ENCODE peak calls at places on chromosomes 7 and 10, in five cellular contexts. One of them, this sample, is unnamed.

GRCh38 chr10:25294032-25294926 is 119.5 kb downstream of the GPR158 start:
- DNase-seq in PC-9: peak; percentile 5
- DNase-seq in naive thymus-derived CD4-positive, alpha-beta T cell: no peak
- DNase-seq in lower lobe of right lung: no peak
- DNase-seq in CD8-positive, alpha-beta memory T cell: no peak
- DNase-seq in this sample: no peak

GRCh38 chr10:131553121-131553520 is 241.6 kb upstream of the TCERG1L start:
- DNase-seq in CD8-positive, alpha-beta memory T cell: no peak
- DNase-seq in PC-9: no peak
- DNase-seq in lower lobe of right lung: no peak
- DNase-seq in naive thymus-derived CD4-positive, alpha-beta T cell: no peak
- DNase-seq in this sample: no peak

GRCh38 chr7:28075674-28076358 is 104.8 kb downstream of the JAZF1 start:
- DNase-seq in naive thymus-derived CD4-positive, alpha-beta T cell: no peak
- DNase-seq in CD8-positive, alpha-beta memory T cell: no peak
- DNase-seq in lower lobe of right lung: no peak
- DNase-seq in PC-9: no peak
- DNase-seq in this sample: no peak

GRCh38 chr7:138848056-138848975 is 50.3 kb upstream of the ATP6V0A4 start:
- DNase-seq in naive thymus-derived CD4-positive, alpha-beta T cell: no peak
- DNase-seq in CD8-positive, alpha-beta memory T cell: no peak
- DNase-seq in PC-9: no peak
- DNase-seq in lower lobe of right lung: no peak
- DNase-seq in this sample: peak; percentile 16

GRCh38 chr7:121323515-121323914 is 5.3 kb upstream of the WNT16 start:
- DNase-seq in CD8-positive, alpha-beta memory T cell: no peak
- DNase-seq in lower lobe of right lung: no peak
- DNase-seq in naive thymus-derived CD4-positive, alpha-beta T cell: no peak
- DNase-seq in PC-9: no peak
- DNase-seq in this sample: no peak

GRCh38 chr7:64590971-64591370 is 28.1 kb upstream of the ZNF680 start:
- DNase-seq in CD8-positive, alpha-beta memory T cell: no peak
- DNase-seq in naive thymus-derived CD4-positive, alpha-beta T cell: no peak
- DNase-seq in PC-9: no peak
- DNase-seq in lower lobe of right lung: no peak
- DNase-seq in this sample: no peak

GRCh38 chr10:78655941-78656340 is 412.8 kb upstream of the ZMIZ1 start:
- DNase-seq in naive thymus-derived CD4-positive, alpha-beta T cell: no peak
- DNase-seq in CD8-positive, alpha-beta memory T cell: no peak
- DNase-seq in PC-9: no peak
- DNase-seq in lower lobe of right lung: no peak
- DNase-seq in this sample: no peak

GRCh38 chr7:98251251-98251843 is 685 bp downstream of the TECPR1 start:
- DNase-seq in CD8-positive, alpha-beta memory T cell: peak; percentile 23
- DNase-seq in naive thymus-derived CD4-positive, alpha-beta T cell: peak; percentile 82
- DNase-seq in lower lobe of right lung: peak; percentile 74
- DNase-seq in PC-9: no peak
- DNase-seq in this sample: no peak

GRCh38 chr10:22365644-22366565 is 20.6 kb downstream of the SPAG6 start:
- DNase-seq in PC-9: no peak
- DNase-seq in lower lobe of right lung: no peak
- DNase-seq in CD8-positive, alpha-beta memory T cell: no peak
- DNase-seq in naive thymus-derived CD4-positive, alpha-beta T cell: no peak
- DNase-seq in this sample: peak; percentile 56

GRCh38 chr7:34143397-34143796 is 238.1 kb downstream of the BMPER start:
- DNase-seq in CD8-positive, alpha-beta memory T cell: no peak
- DNase-seq in naive thymus-derived CD4-positive, alpha-beta T cell: no peak
- DNase-seq in PC-9: no peak
- DNase-seq in lower lobe of right lung: no peak
- DNase-seq in this sample: no peak

GRCh38 chr7:96316949-96317348 is 4.9 kb downstream of the SLC25A13 start:
- DNase-seq in naive thymus-derived CD4-positive, alpha-beta T cell: no peak
- DNase-seq in PC-9: peak; percentile 75
- DNase-seq in lower lobe of right lung: no peak
- DNase-seq in CD8-positive, alpha-beta memory T cell: no peak
- DNase-seq in this sample: no peak

GRCh38 chr10:118615888-118616287 is 20.4 kb upstream of the PRLHR start:
- DNase-seq in CD8-positive, alpha-beta memory T cell: no peak
- DNase-seq in naive thymus-derived CD4-positive, alpha-beta T cell: no peak
- DNase-seq in PC-9: no peak
- DNase-seq in lower lobe of right lung: no peak
- DNase-seq in this sample: no peak

GRCh38 chr7:739964-740942 is 13.2 kb upstream of the PRKAR1B start:
- DNase-seq in lower lobe of right lung: peak; percentile 43
- DNase-seq in CD8-positive, alpha-beta memory T cell: no peak
- DNase-seq in PC-9: no peak
- DNase-seq in naive thymus-derived CD4-positive, alpha-beta T cell: no peak
- DNase-seq in this sample: no peak

GRCh38 chr10:34171957-34172527 is 643.1 kb downstream of the PARD3 start:
- DNase-seq in PC-9: no peak
- DNase-seq in naive thymus-derived CD4-positive, alpha-beta T cell: no peak
- DNase-seq in CD8-positive, alpha-beta memory T cell: no peak
- DNase-seq in lower lobe of right lung: no peak
- DNase-seq in this sample: no peak

GRCh38 chr7:43337191-43337590 is 224.7 kb downstream of the HECW1 start:
- DNase-seq in naive thymus-derived CD4-positive, alpha-beta T cell: no peak
- DNase-seq in PC-9: no peak
- DNase-seq in lower lobe of right lung: no peak
- DNase-seq in CD8-positive, alpha-beta memory T cell: no peak
- DNase-seq in this sample: no peak

GRCh38 chr10:93059975-93060886 is at the start of gene CYP26C1:
- DNase-seq in CD8-positive, alpha-beta memory T cell: no peak
- DNase-seq in naive thymus-derived CD4-positive, alpha-beta T cell: no peak
- DNase-seq in PC-9: no peak
- DNase-seq in lower lobe of right lung: no peak
- DNase-seq in this sample: no peak

GRCh38 chr10:9579110-9579705 is 1438.5 kb upstream of the CELF2 start:
- DNase-seq in PC-9: no peak
- DNase-seq in naive thymus-derived CD4-positive, alpha-beta T cell: no peak
- DNase-seq in lower lobe of right lung: no peak
- DNase-seq in CD8-positive, alpha-beta memory T cell: no peak
- DNase-seq in this sample: no peak

GRCh38 chr10:70866424-70866823 is 21.9 kb downstream of the PCBD1 start:
- DNase-seq in PC-9: peak; percentile 69
- DNase-seq in lower lobe of right lung: no peak
- DNase-seq in CD8-positive, alpha-beta memory T cell: no peak
- DNase-seq in naive thymus-derived CD4-positive, alpha-beta T cell: no peak
- DNase-seq in this sample: no peak

GRCh38 chr10:103583871-103584215 is 90.3 kb downstream of the NEURL1 start:
- DNase-seq in CD8-positive, alpha-beta memory T cell: no peak
- DNase-seq in PC-9: no peak
- DNase-seq in lower lobe of right lung: no peak
- DNase-seq in naive thymus-derived CD4-positive, alpha-beta T cell: no peak
- DNase-seq in this sample: no peak

GRCh38 chr7:142885311-142886230 is at the start of gene TRPV6:
- DNase-seq in CD8-positive, alpha-beta memory T cell: no peak
- DNase-seq in naive thymus-derived CD4-positive, alpha-beta T cell: no peak
- DNase-seq in PC-9: peak; percentile 85
- DNase-seq in lower lobe of right lung: peak; percentile 73
- DNase-seq in this sample: no peak

GRCh38 chr10:97574374-97575100 is 2.0 kb downstream of the ANKRD2 start:
- DNase-seq in lower lobe of right lung: peak; percentile 75
- DNase-seq in CD8-positive, alpha-beta memory T cell: no peak
- DNase-seq in naive thymus-derived CD4-positive, alpha-beta T cell: no peak
- DNase-seq in PC-9: peak; percentile 91
- DNase-seq in this sample: no peak

DNA sequence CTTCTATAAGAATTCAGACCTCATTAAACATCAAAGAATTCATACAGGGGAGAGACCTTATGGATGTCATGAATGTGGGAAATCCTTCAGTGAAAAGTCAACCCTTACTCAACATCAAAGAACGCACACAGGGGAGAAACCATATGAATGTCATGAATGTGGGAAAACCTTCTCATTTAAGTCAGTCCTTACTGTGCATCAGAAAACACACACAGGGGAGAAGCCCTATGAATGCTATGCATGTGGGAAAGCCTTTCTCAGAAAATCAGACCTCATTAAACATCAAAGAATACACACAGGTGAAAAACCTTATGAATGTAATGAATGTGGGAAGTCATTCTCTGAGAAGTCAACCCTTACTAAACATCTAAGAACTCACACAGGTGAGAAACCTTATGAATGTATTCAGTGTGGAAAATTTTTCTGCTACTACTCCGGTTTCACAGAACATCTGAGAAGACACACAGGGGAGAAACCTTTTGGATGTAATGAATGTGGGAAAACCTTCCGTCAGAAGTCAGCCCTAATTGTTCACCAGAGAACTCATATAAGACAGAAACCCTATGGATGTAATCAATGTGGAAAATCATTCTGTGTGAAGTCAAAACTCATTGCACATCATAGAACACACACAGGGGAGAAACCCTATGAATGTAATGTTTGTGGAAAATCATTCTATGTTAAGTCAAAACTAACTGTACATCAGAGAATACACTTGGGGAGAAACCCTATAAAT is 24.1 kb downstream of the ZNF37A start:
- DNase-seq in CD8-positive, alpha-beta memory T cell: no peak
- DNase-seq in naive thymus-derived CD4-positive, alpha-beta T cell: no peak
- DNase-seq in lower lobe of right lung: no peak
- DNase-seq in PC-9: no peak
- DNase-seq in this sample: no peak
- H3K9me3 ChIP-seq in CD8-positive, alpha-beta memory T cell: peaks cover 84% of the 10 kb centered on the region
- H3K9me3 ChIP-seq in naive thymus-derived CD4-positive, alpha-beta T cell: peaks cover 41% of the 10 kb centered on the region
- H3K9me3 ChIP-seq in lower lobe of right lung: peaks cover 98% of the 10 kb centered on the region
- H3K9me3 ChIP-seq in PC-9: peaks cover 45% of the 10 kb centered on the region
- H3K9me3 ChIP-seq in this sample: peaks cover 29% of the 10 kb centered on the region

DNA sequence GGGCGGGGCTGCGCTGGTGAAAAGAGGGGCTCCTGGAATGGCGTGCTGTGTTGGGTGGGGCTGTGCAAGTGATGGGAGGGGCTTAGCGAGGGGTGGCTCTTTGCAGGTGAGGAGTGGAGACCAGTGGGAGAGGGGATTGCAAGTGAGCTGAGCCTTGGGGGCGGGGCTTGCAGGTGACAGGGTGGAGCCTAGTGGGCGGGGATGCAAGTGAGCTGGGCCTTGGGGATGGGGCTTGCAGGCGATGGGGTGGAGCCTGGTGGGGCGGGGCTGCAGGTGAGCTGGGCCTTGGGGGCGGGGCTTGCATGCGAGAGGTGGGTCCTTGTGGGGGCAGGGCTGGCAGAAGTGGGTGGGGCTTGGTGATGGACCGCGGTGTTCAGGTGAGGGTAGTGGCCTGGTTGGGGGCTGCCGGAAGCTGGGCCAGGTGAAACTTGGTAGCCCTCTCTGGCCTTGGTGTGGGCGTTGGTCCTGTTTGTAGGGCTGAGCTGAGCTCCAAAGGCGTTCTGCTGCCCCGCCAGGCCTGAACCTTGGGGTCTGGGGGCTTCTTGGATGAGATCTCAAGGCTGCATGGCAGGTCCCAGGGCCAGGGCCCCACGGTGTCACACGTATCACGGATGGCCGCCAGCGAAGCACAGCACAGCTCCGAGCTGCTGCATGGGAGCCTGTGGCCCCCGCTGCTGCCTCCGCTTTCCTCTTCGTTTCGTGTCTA is 744 bp upstream of the PITRM1 start:
- DNase-seq in naive thymus-derived CD4-positive, alpha-beta T cell: no peak
- DNase-seq in lower lobe of right lung: peak; percentile 95
- DNase-seq in PC-9: peak; percentile 98
- DNase-seq in CD8-positive, alpha-beta memory T cell: no peak
- DNase-seq in this sample: no peak
- H3K4me3 ChIP-seq in naive thymus-derived CD4-positive, alpha-beta T cell: peak overlapping the region; percentile 54
- H3K4me3 ChIP-seq in lower lobe of right lung: peak overlapping the region; percentile 88
- H3K4me3 ChIP-seq in PC-9: peak overlapping the region; percentile 56
- H3K4me3 ChIP-seq in CD8-positive, alpha-beta memory T cell: peak overlapping the region; percentile 74
- H3K4me3 ChIP-seq in this sample: peak overlapping the region; percentile 30

GRCh38 chr7:2814186-2814530 is 29.9 kb downstream of the GNA12 start:
- DNase-seq in lower lobe of right lung: no peak
- DNase-seq in PC-9: no peak
- DNase-seq in naive thymus-derived CD4-positive, alpha-beta T cell: no peak
- DNase-seq in CD8-positive, alpha-beta memory T cell: no peak
- DNase-seq in this sample: no peak

GRCh38 chr7:2812119-2812487 is 32.0 kb downstream of the GNA12 start:
- DNase-seq in lower lobe of right lung: no peak
- DNase-seq in CD8-positive, alpha-beta memory T cell: no peak
- DNase-seq in naive thymus-derived CD4-positive, alpha-beta T cell: no peak
- DNase-seq in PC-9: no peak
- DNase-seq in this sample: no peak

GRCh38 chr7:2812831-2813230 is 31.3 kb downstream of the GNA12 start:
- DNase-seq in naive thymus-derived CD4-positive, alpha-beta T cell: no peak
- DNase-seq in CD8-positive, alpha-beta memory T cell: no peak
- DNase-seq in lower lobe of right lung: no peak
- DNase-seq in PC-9: no peak
- DNase-seq in this sample: no peak

GRCh38 chr7:2814682-2815522 is 29.2 kb downstream of the GNA12 start:
- DNase-seq in lower lobe of right lung: no peak
- DNase-seq in PC-9: no peak
- DNase-seq in CD8-positive, alpha-beta memory T cell: no peak
- DNase-seq in naive thymus-derived CD4-positive, alpha-beta T cell: no peak
- DNase-seq in this sample: no peak

GRCh38 chr7:2813350-2814185 is 30.5 kb downstream of the GNA12 start:
- DNase-seq in PC-9: no peak
- DNase-seq in CD8-positive, alpha-beta memory T cell: no peak
- DNase-seq in lower lobe of right lung: no peak
- DNase-seq in naive thymus-derived CD4-positive, alpha-beta T cell: no peak
- DNase-seq in this sample: no peak
- H3K4me1 ChIP-seq in PC-9: peaks cover 68% of the 10 kb centered on the region
- H3K4me1 ChIP-seq in CD8-positive, alpha-beta memory T cell: no peaks in the 10 kb centered on the region
- H3K4me1 ChIP-seq in lower lobe of right lung: peaks cover 38% of the 10 kb centered on the region
- H3K4me1 ChIP-seq in naive thymus-derived CD4-positive, alpha-beta T cell: no peaks in the 10 kb centered on the region
- H3K4me1 ChIP-seq in this sample: peaks cover 4% of the 10 kb centered on the region

GRCh38 chr10:82827901-82828300 is 952.9 kb downstream of the NRG3 start:
- DNase-seq in CD8-positive, alpha-beta memory T cell: no peak
- DNase-seq in naive thymus-derived CD4-positive, alpha-beta T cell: no peak
- DNase-seq in PC-9: no peak
- DNase-seq in lower lobe of right lung: no peak
- DNase-seq in this sample: no peak
- H3K9me3 ChIP-seq in CD8-positive, alpha-beta memory T cell: no peaks in the 10 kb centered on the region
- H3K9me3 ChIP-seq in naive thymus-derived CD4-positive, alpha-beta T cell: no peaks in the 10 kb centered on the region
- H3K9me3 ChIP-seq in PC-9: no peaks in the 10 kb centered on the region
- H3K9me3 ChIP-seq in lower lobe of right lung: no peaks in the 10 kb centered on the region
- H3K9me3 ChIP-seq in this sample: no peaks in the 10 kb centered on the region

GRCh38 chr10:122328676-122329075 is 45.8 kb upstream of the PLEKHA1 start:
- DNase-seq in PC-9: no peak
- DNase-seq in CD8-positive, alpha-beta memory T cell: no peak
- DNase-seq in lower lobe of right lung: no peak
- DNase-seq in naive thymus-derived CD4-positive, alpha-beta T cell: no peak
- DNase-seq in this sample: no peak

GRCh38 chr10:122329416-122329815 is 45.1 kb upstream of the PLEKHA1 start:
- DNase-seq in lower lobe of right lung: no peak
- DNase-seq in CD8-positive, alpha-beta memory T cell: no peak
- DNase-seq in naive thymus-derived CD4-positive, alpha-beta T cell: no peak
- DNase-seq in PC-9: no peak
- DNase-seq in this sample: no peak

GRCh38 chr10:122333037-122333436 is 41.5 kb upstream of the PLEKHA1 start:
- DNase-seq in lower lobe of right lung: no peak
- DNase-seq in PC-9: no peak
- DNase-seq in naive thymus-derived CD4-positive, alpha-beta T cell: no peak
- DNase-seq in CD8-positive, alpha-beta memory T cell: no peak
- DNase-seq in this sample: no peak

GRCh38 chr10:122331100-122331499 is 43.4 kb upstream of the PLEKHA1 start:
- DNase-seq in lower lobe of right lung: no peak
- DNase-seq in CD8-positive, alpha-beta memory T cell: no peak
- DNase-seq in naive thymus-derived CD4-positive, alpha-beta T cell: no peak
- DNase-seq in PC-9: no peak
- DNase-seq in this sample: no peak

GRCh38 chr10:122331615-122332446 is 42.7 kb upstream of the PLEKHA1 start:
- DNase-seq in PC-9: no peak
- DNase-seq in naive thymus-derived CD4-positive, alpha-beta T cell: no peak
- DNase-seq in CD8-positive, alpha-beta memory T cell: no peak
- DNase-seq in lower lobe of right lung: no peak
- DNase-seq in this sample: no peak
- H3K4me3 ChIP-seq in PC-9: no peak overlapping the region
- H3K4me3 ChIP-seq in naive thymus-derived CD4-positive, alpha-beta T cell: no peak overlapping the region
- H3K4me3 ChIP-seq in CD8-positive, alpha-beta memory T cell: no peak overlapping the region
- H3K4me3 ChIP-seq in lower lobe of right lung: no peak overlapping the region
- H3K4me3 ChIP-seq in this sample: no peak overlapping the region

This sample was measured in HAP-1.